ENCODE peak calls at places on chromosomes 13 and 19, in four cellular contexts. One of them, this sample, is unnamed.

GRCh38 chr19:29845576-29846176 is 33.9 kb downstream of the CCNE1 start:
- DNase-seq in thoracic aorta: no peak
- DNase-seq in heart right ventricle: no peak
- DNase-seq in lung: no peak
- DNase-seq in this sample: no peak

GRCh38 chr13:50910483-50910805 is 853 bp downstream of the RNASEH2B start:
- DNase-seq in heart right ventricle: no peak
- DNase-seq in lung: no peak
- DNase-seq in thoracic aorta: no peak
- DNase-seq in this sample: peak; percentile 77

GRCh38 chr13:39036212-39036611 is 1.7 kb downstream of the PROSER1 start:
- DNase-seq in heart right ventricle: no peak
- DNase-seq in thoracic aorta: no peak
- DNase-seq in lung: no peak
- DNase-seq in this sample: no peak

GRCh38 chr13:94249512-94249911 is 230.0 kb downstream of the DCT start:
- DNase-seq in lung: no peak
- DNase-seq in thoracic aorta: no peak
- DNase-seq in heart right ventricle: no peak
- DNase-seq in this sample: no peak

GRCh38 chr13:33383724-33384577 is 98.4 kb upstream of the STARD13 start:
- DNase-seq in thoracic aorta: no peak
- DNase-seq in lung: no peak
- DNase-seq in heart right ventricle: no peak
- DNase-seq in this sample: no peak

GRCh38 chr19:8324186-8325050 is 3.1 kb downstream of the RPS28 start:
- DNase-seq in lung: no peak
- DNase-seq in heart right ventricle: peak; percentile 29
- DNase-seq in thoracic aorta: no peak
- DNase-seq in this sample: no peak

GRCh38 chr19:39253374-39254149 is 4.9 kb upstream of the IFNL4 start:
- DNase-seq in heart right ventricle: no peak
- DNase-seq in lung: no peak
- DNase-seq in thoracic aorta: no peak
- DNase-seq in this sample: no peak

GRCh38 chr13:110925023-110925608 is 10.2 kb upstream of the ANKRD10 start:
- DNase-seq in thoracic aorta: no peak
- DNase-seq in lung: no peak
- DNase-seq in heart right ventricle: no peak
- DNase-seq in this sample: no peak

GRCh38 chr13:99313473-99313872 is 6.3 kb upstream of the GPR183 start:
- DNase-seq in lung: no peak
- DNase-seq in thoracic aorta: no peak
- DNase-seq in heart right ventricle: no peak
- DNase-seq in this sample: no peak

GRCh38 chr19:5953034-5953589 is 24.8 kb downstream of the RANBP3 start:
- DNase-seq in thoracic aorta: no peak
- DNase-seq in heart right ventricle: no peak
- DNase-seq in lung: no peak
- DNase-seq in this sample: no peak

GRCh38 chr13:23852351-23852750 is 36.8 kb downstream of the MIPEP start:
- DNase-seq in heart right ventricle: no peak
- DNase-seq in thoracic aorta: no peak
- DNase-seq in lung: no peak
- DNase-seq in this sample: no peak

GRCh38 chr19:38425222-38425809 is 703 bp downstream of the RASGRP4 start:
- DNase-seq in thoracic aorta: no peak
- DNase-seq in heart right ventricle: no peak
- DNase-seq in lung: no peak
- DNase-seq in this sample: no peak

GRCh38 chr19:5655412-5655811 is 24.9 kb downstream of the MICOS13 start:
- DNase-seq in thoracic aorta: no peak
- DNase-seq in heart right ventricle: no peak
- DNase-seq in lung: no peak
- DNase-seq in this sample: peak; percentile 7

GRCh38 chr19:1010586-1011510 is 10.1 kb downstream of the TMEM259 start:
- DNase-seq in heart right ventricle: no peak
- DNase-seq in lung: no peak
- DNase-seq in thoracic aorta: no peak
- DNase-seq in this sample: no peak

GRCh38 chr19:45554481-45554880 is 30.1 kb downstream of the OPA3 start:
- DNase-seq in lung: no peak
- DNase-seq in heart right ventricle: no peak
- DNase-seq in thoracic aorta: no peak
- DNase-seq in this sample: no peak

GRCh38 chr19:50790365-50790825 is at the start of gene ACP4:
- DNase-seq in thoracic aorta: no peak
- DNase-seq in lung: no peak
- DNase-seq in heart right ventricle: no peak
- DNase-seq in this sample: no peak

GRCh38 chr13:80458546-80458945 is 117.6 kb upstream of the SPRY2 start:
- DNase-seq in heart right ventricle: no peak
- DNase-seq in lung: no peak
- DNase-seq in thoracic aorta: no peak
- DNase-seq in this sample: no peak

GRCh38 chr13:49368688-49369087 is 75.2 kb downstream of the CAB39L start:
- DNase-seq in lung: no peak
- DNase-seq in thoracic aorta: no peak
- DNase-seq in heart right ventricle: no peak
- DNase-seq in this sample: no peak

GRCh38 chr13:109945206-109945960 is 159.0 kb upstream of the IRS2 start:
- DNase-seq in lung: no peak
- DNase-seq in heart right ventricle: no peak
- DNase-seq in thoracic aorta: no peak
- DNase-seq in this sample: no peak

GRCh38 chr13:110562696-110563462 is 1.4 kb upstream of the RAB20 start:
- DNase-seq in lung: no peak
- DNase-seq in heart right ventricle: no peak
- DNase-seq in thoracic aorta: no peak
- DNase-seq in this sample: no peak

GRCh38 chr13:75566658-75567057 is 17.1 kb downstream of the UCHL3 start:
- DNase-seq in heart right ventricle: no peak
- DNase-seq in lung: no peak
- DNase-seq in thoracic aorta: no peak
- DNase-seq in this sample: no peak

GRCh38 chr13:51934461-51935087 is 72.8 kb downstream of the CCDC70 start:
- DNase-seq in thoracic aorta: no peak
- DNase-seq in heart right ventricle: no peak
- DNase-seq in lung: no peak
- DNase-seq in this sample: no peak

GRCh38 chr19:1019980-1020867 is 699 bp downstream of the TMEM259 start:
- DNase-seq in thoracic aorta: no peak
- DNase-seq in heart right ventricle: peak; percentile 54
- DNase-seq in lung: no peak
- DNase-seq in this sample: no peak

GRCh38 chr13:29454931-29455481 is 140.5 kb downstream of the SLC7A1 start:
- DNase-seq in lung: no peak
- DNase-seq in thoracic aorta: no peak
- DNase-seq in heart right ventricle: no peak
- DNase-seq in this sample: no peak

GRCh38 chr19:45352914-45353796 is 12.6 kb downstream of the KLC3 start:
- DNase-seq in thoracic aorta: no peak
- DNase-seq in heart right ventricle: no peak
- DNase-seq in lung: no peak
- DNase-seq in this sample: no peak

GRCh38 chr13:33218020-33218419 is 67.5 kb downstream of the STARD13 start:
- DNase-seq in thoracic aorta: no peak
- DNase-seq in heart right ventricle: no peak
- DNase-seq in lung: no peak
- DNase-seq in this sample: no peak

GRCh38 chr19:8835446-8835845 is 3.3 kb downstream of the MBD3L1 start:
- DNase-seq in heart right ventricle: no peak
- DNase-seq in thoracic aorta: no peak
- DNase-seq in lung: no peak
- DNase-seq in this sample: no peak

GRCh38 chr13:53159439-53159838 is 130.8 kb downstream of the OLFM4 start:
- DNase-seq in thoracic aorta: no peak
- DNase-seq in heart right ventricle: no peak
- DNase-seq in lung: no peak
- DNase-seq in this sample: no peak

GRCh38 chr19:4552546-4552819 is 7.0 kb downstream of the SEMA6B start:
- DNase-seq in lung: no peak
- DNase-seq in heart right ventricle: no peak
- DNase-seq in thoracic aorta: no peak
- DNase-seq in this sample: no peak

GRCh38 chr13:31767175-31767900 is 28.0 kb downstream of the RXFP2 start:
- DNase-seq in heart right ventricle: no peak
- DNase-seq in lung: no peak
- DNase-seq in thoracic aorta: no peak
- DNase-seq in this sample: no peak

GRCh38 chr13:79936368-79937136 is 404.4 kb downstream of the SPRY2 start:
- DNase-seq in lung: peak; percentile 32
- DNase-seq in thoracic aorta: peak; percentile 53
- DNase-seq in heart right ventricle: no peak
- DNase-seq in this sample: peak; percentile 28

GRCh38 chr13:113934576-113934975 is 39.3 kb downstream of the C13orf46 start:
- DNase-seq in thoracic aorta: no peak
- DNase-seq in heart right ventricle: no peak
- DNase-seq in lung: no peak
- DNase-seq in this sample: peak; percentile 67

GRCh38 chr13:107642841-107643240 is 572.5 kb downstream of the LIG4 start:
- DNase-seq in thoracic aorta: no peak
- DNase-seq in heart right ventricle: no peak
- DNase-seq in lung: no peak
- DNase-seq in this sample: no peak

DNA sequence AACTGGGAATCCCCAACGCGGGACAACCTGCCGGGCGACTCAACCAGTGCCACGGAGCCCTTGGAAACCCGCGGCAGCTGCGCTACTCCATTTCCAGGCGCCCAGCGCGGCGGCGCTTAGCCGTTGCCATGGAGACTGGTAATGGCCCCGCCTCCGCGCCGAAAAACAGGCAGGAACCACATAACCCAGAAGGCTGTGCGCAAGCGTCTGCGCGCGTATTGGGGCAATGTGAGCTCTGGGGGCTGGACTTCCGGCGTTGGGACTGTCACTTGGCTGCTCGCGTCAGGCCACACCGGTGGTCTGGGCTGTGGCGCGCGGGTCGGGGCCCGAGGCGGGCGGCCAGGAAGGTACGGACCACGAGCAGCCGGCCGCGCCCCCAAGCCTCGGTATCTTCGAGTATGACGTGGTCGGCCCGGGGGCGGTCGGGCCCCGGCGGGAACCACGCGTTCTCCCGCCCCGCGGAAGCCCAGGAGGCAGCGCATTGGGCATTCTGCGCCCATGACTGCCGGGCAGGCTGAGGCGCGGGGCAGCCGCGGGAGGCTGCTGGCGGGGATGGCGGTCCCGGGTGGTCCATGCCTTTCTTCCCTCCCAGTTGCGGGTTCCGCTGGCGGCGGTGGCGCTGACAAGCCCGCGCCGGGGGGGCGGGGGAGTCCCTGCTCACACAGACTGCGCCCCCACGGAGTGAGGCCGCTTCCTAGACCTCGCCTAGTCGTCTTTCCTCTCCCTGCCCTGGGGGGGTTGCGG is at the start of gene ZNF324B:
- DNase-seq in heart right ventricle: peak; percentile 96
- DNase-seq in thoracic aorta: peak; percentile 93
- DNase-seq in lung: peak; percentile 97
- DNase-seq in this sample: peak; percentile 97
- H3K27ac ChIP-seq in heart right ventricle: no peak within 1 kb of the TSS
- H3K27ac ChIP-seq in thoracic aorta: peak within 1 kb of the TSS; percentile 28
- H3K27ac ChIP-seq in lung: peak within 1 kb of the TSS; percentile 72
- H3K27ac ChIP-seq in this sample: peak within 1 kb of the TSS; percentile 68

DNA sequence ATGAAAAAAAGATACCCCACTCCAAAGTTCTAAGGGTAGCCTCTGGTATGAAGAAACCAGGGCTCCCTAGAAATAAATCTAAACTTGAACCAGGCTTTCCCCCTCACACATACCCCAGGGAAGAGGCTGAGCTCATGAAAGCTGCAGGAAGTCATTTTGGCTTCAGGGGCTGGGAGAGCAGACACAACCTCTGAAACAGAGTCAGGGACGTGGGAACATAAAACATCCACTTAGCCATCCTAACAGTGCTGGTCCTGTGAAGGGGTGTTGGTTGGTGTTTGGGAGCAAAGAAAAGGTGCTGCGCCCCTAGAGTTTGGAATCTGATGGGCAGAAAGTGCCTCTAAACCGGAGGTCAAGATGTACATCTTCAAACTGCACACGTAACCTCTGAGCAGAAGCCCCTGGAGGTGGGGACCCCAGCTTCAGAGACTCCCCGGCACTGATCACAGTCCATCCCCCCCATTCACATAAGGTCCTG is 15.8 kb downstream of the RAB3D start:
- DNase-seq in lung: no peak
- DNase-seq in heart right ventricle: no peak
- DNase-seq in thoracic aorta: no peak
- DNase-seq in this sample: no peak
- H3K4me3 ChIP-seq in lung: no peak overlapping the region
- H3K4me3 ChIP-seq in heart right ventricle: no peak overlapping the region
- H3K4me3 ChIP-seq in thoracic aorta: peak overlapping the region; percentile 51
- H3K4me3 ChIP-seq in this sample: no peak overlapping the region

DNA sequence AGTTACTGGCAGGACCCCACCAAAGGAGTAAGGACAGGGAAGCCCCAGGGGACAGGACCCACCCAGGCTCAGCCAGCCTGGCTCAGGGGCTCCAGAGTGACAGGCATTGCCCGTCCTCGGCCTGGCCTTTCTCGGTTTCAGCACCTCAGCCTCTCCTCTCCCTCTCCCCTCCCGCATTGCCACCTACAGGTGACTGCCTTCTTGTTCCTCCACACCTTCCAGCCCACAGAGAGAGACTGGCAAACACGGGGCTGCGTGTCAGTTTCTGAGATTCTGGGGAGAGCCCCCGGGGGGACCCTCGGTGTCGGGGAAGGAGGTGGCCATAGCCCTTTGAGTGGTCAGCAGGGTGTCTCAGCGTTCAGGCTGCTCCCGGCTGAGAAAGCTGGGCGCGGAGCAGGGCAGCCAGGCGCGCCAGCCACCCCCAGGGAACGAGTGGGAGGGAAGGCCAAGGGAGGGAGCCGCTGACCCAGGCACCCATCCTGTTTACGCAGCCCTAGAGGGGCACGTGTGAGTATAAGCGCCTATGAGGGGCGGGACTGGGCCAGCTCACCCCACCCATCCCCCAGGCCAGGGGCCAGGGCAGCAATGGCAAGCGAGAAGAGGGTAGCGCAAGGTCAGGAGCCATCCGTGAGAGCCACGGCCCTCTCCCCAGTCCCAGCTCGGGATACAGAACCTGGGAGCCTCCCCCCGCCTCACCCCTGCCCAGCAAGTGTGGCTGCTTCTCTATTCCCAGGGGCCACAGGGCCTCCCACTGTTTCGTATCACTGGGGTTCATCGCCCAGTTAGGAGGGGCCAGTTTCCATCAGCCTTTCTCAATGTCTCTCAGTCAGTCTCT is 743 bp upstream of the DMKN start:
- DNase-seq in thoracic aorta: no peak
- DNase-seq in heart right ventricle: no peak
- DNase-seq in lung: no peak
- DNase-seq in this sample: no peak
- TF ChIP-seq CTCF in thoracic aorta: no peak
- TF ChIP-seq CTCF in heart right ventricle: no peak
- TF ChIP-seq CTCF in lung: no peak
- TF ChIP-seq CTCF in this sample: no peak

DNA sequence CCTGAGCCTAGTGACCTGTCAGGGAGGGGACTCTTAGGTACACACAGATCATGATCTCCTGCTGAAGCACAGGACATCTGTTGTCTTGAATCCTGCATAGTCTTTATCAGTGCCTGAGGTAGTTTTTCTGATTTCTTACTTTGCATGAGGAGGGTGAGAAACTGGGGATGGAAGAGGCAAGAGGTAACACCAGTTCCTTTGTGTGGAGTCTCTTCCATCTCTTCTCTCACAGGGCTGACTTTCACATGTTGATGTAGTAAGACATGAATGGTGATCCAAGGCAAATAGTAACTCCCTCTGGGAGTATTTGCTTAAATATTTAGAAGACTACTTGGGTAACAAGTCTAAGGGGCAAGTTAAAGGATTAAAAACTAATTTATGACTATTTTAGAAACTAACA is 9.5 kb downstream of the NBEA start:
- DNase-seq in thoracic aorta: no peak
- DNase-seq in lung: no peak
- DNase-seq in heart right ventricle: no peak
- DNase-seq in this sample: no peak
- H3K27ac ChIP-seq in thoracic aorta: no peak overlapping the region
- H3K27ac ChIP-seq in lung: no peak overlapping the region
- H3K27ac ChIP-seq in heart right ventricle: no peak overlapping the region
- H3K27ac ChIP-seq in this sample: no peak overlapping the region

This sample was measured in tibial artery.